ENCODE peak calls at places on chromosomes 3 and 15, in four cellular contexts. V, B, P and K are unnamed samples.

GRCh38 chr15:91302588-91303439 is 202.8 kb downstream of the SV2B start:
- DNase-seq in V (no peak), B (peak), P (peak), K (peak)

GRCh38 chr15:40313531-40314398 is 6.0 kb upstream of the PLCB2 start:
- DNase-seq in V (peak), B (no peak), P (no peak), K (no peak)

GRCh38 chr3:27659279-27660021 is 62.7 kb downstream of the EOMES start:
- DNase-seq in V (no peak), B (peak), P (no peak), K (peak)

GRCh38 chr15:92667291-92667904 is 11.8 kb upstream of the FAM174B start:
- DNase-seq in V (no peak), B (no peak), P (no peak), K (no peak)

GRCh38 chr15:25543156-25543555 is 104.3 kb upstream of the UBE3A start:
- DNase-seq in V (peak), B (peak), P (no peak), K (peak)

GRCh38 chr3:36730965-36731364 is 33.4 kb downstream of the DCLK3 start:
- DNase-seq in V (no peak), B (no peak), P (no peak), K (no peak)

GRCh38 chr15:92365079-92365478 is 28.6 kb upstream of the ST8SIA2 start:
- DNase-seq in V (no peak), B (no peak), P (no peak), K (no peak)

GRCh38 chr3:156516284-156516683 is 38.6 kb downstream of the SSR3 start:
- DNase-seq in V (no peak), B (no peak), P (no peak), K (no peak)

GRCh38 chr3:46998121-46998851 is 18.8 kb downstream of the NBEAL2 start:
- DNase-seq in V (no peak), B (no peak), P (no peak), K (peak)

GRCh38 chr3:156750191-156750873 is 75.8 kb upstream of the LEKR1 start:
- DNase-seq in V (no peak), B (no peak), P (no peak), K (peak)

GRCh38 chr15:58444658-58445332 is 13.0 kb downstream of the LIPC start:
- DNase-seq in V (no peak), B (no peak), P (no peak), K (no peak)

GRCh38 chr3:53077476-53078220 is 31.8 kb upstream of the SFMBT1 start:
- DNase-seq in V (peak), B (no peak), P (no peak), K (no peak)

GRCh38 chr3:51935886-51936755 is 5.6 kb downstream of the RRP9 start:
- DNase-seq in V (peak), B (no peak), P (no peak), K (no peak)

GRCh38 chr15:74203914-74204431 is 1.4 kb upstream of the STRA6 start:
- DNase-seq in V (no peak), B (no peak), P (no peak), K (peak)

GRCh38 chr3:175608351-175608750 is 749.2 kb downstream of the NAALADL2 start:
- DNase-seq in V (no peak), B (no peak), P (no peak), K (no peak)

GRCh38 chr15:89556413-89557262 is 18.6 kb upstream of the TICRR start:
- DNase-seq in V (no peak), B (peak), P (peak), K (peak)

GRCh38 chr3:155919728-155920127 is 49.3 kb downstream of the GMPS start:
- DNase-seq in V (no peak), B (no peak), P (peak), K (no peak)

GRCh38 chr3:62604301-62604700 is 231.0 kb upstream of the FEZF2 start:
- DNase-seq in V (no peak), B (peak), P (peak), K (peak)

GRCh38 chr3:71984843-71985594 is 200.1 kb upstream of the PROK2 start:
- DNase-seq in V (no peak), B (no peak), P (no peak), K (no peak)

GRCh38 chr15:59168536-59168935 is 38.1 kb upstream of the LDHAL6B start:
- DNase-seq in V (no peak), B (no peak), P (no peak), K (peak)

GRCh38 chr3:58150130-58150663 is 60.6 kb downstream of the DNASE1L3 start:
- DNase-seq in V (no peak), B (no peak), P (no peak), K (no peak)

GRCh38 chr15:47511241-47511640 is 206.1 kb upstream of the SEMA6D start:
- DNase-seq in V (no peak), B (no peak), P (no peak), K (no peak)

GRCh38 chr15:35751421-35752133 is 205.6 kb upstream of the DPH6 start:
- DNase-seq in V (peak), B (no peak), P (no peak), K (peak)

GRCh38 chr15:89122532-89123525 is 34.6 kb downstream of the ABHD2 start:
- DNase-seq in V (no peak), B (no peak), P (no peak), K (peak)

GRCh38 chr15:67799801-67800205 is 25.5 kb upstream of the SKOR1 start:
- DNase-seq in V (no peak), B (no peak), P (no peak), K (no peak)

GRCh38 chr3:14121859-14122258 is 2.8 kb downstream of the CHCHD4 start:
- DNase-seq in V (no peak), B (no peak), P (no peak), K (no peak)

GRCh38 chr3:190120161-190121060 is at the start of gene P3H2:
- DNase-seq in V (peak), B (peak), P (peak), K (peak)

GRCh38 chr3:35383719-35384555 is 255.4 kb upstream of the ARPP21 start:
- DNase-seq in V (no peak), B (no peak), P (no peak), K (no peak)

GRCh38 chr3:169864270-169864669 is 5.5 kb downstream of the LRRC31 start:
- DNase-seq in V (no peak), B (no peak), P (no peak), K (no peak)

GRCh38 chr3:106036706-106037105 is 167.9 kb upstream of the CBLB start:
- DNase-seq in V (no peak), B (no peak), P (no peak), K (no peak)

GRCh38 chr15:40549894-40550293 is 14.9 kb downstream of the CCDC32 start:
- DNase-seq in V (no peak), B (no peak), P (no peak), K (no peak)

GRCh38 chr3:126448141-126448892 is 27.4 kb downstream of the ZXDC start:
- DNase-seq in V (peak), B (no peak), P (no peak), K (no peak)

GRCh38 chr3:47817609-47818008 is 14.7 kb downstream of the DHX30 start:
- DNase-seq in V (no peak), B (no peak), P (no peak), K (no peak)

DNA sequence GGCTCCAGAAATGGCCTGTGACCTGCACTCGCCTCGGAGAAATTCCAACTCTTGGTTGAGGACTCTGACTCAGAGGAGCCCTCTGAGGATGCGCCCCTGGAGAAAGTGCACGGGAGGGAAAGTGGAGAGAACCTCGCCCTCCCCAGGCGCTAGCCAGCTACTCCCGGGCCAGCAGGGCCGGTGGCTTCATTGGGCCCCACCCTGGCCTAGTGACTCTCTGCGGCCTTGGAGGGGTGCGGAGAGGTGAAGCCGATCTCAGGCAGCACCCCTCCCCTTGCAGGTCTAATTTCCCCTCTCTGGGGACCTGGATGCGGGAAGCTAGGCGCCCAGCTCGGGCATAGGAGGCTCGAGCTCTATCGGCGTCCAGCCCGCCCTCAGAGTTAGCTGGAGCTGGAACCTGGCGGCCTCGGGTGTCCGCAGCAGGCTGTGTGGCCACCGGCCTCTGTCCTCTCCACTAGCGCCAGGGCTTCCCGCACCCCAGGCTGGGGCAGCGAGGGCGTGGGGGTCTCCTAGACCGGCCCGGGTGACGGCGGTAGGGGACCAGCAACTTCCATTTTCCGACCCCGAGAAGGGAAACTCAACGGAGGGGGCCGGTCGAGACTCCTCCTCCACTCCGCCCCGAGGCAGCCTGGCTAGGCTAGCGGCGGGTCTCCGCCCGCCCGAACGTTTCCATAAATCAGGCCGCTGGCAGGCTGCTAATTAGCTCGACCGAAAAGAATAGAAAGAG is 29.4 kb downstream of the NR2F2 start:
- DNase-seq in V (no peak), B (no peak), P (no peak), K (no peak)
- H3K4me3 ChIP-seq in V (peak), B (peak), P (peak), K (peak)

GRCh38 chr3:174280186-174280585 is 578.9 kb upstream of the NAALADL2 start:
- DNase-seq in V (no peak), B (no peak), P (no peak), K (no peak)
- H3K4me3 ChIP-seq in V (no peak), B (no peak), P (no peak), K (no peak)

GRCh38 chr15:45715528-45715927 is 80.7 kb downstream of the SQOR start:
- DNase-seq in V (no peak), B (no peak), P (no peak), K (peak)

GRCh38 chr15:45720183-45720582 is 85.4 kb downstream of the SQOR start:
- DNase-seq in V (no peak), B (no peak), P (no peak), K (no peak)

GRCh38 chr15:45719490-45719889 is 84.7 kb downstream of the SQOR start:
- DNase-seq in V (no peak), B (no peak), P (no peak), K (peak)

GRCh38 chr15:45710657-45711056 is 75.8 kb downstream of the SQOR start:
- DNase-seq in V (peak), B (no peak), P (no peak), K (no peak)

DNA sequence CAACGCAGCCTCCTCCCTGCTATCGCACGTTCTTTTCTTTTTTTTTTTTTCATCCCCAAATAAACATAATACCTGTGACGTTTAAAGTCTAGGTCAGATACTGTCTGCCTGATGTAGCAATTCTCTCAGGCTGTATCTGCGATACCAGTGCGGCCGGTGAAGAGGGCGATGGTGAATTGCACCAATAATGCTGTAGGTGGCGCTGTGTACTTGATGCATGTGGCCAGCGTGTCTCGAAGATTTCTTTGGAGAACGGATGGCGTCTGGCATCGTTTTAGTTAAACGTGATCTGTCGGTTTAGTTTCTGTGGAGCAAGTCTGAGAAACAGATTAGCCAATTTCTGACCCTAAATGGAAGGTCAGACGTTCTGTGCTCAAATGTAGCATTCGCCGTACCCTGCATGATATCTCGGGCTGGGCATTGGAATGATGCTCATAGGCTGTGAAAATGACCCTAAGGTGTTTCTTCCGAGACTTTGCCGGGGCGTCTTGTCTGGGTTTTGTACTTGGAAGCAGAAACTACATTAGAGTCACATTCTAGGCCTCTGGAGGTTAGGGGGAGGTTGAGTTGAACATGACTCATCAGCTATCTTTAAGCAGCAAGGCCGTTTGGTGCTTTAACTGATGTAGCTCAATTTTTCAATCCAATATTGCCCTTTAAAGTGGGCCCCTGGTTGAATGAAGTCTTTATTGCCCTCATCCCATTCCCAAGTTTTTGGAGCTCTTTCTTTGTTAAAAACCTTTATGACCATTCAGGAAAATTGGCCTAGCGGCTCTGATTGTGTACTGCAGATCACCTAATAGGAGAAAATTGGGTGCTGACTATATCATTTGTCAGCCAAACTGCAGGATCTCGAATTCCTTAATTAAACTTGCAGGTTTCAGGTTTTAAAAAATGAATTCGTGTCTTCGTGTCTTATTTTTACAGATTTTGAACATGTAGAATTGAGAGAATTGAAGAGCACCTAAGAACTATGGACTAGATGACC is 80.0 kb downstream of the SQOR start:
- DNase-seq in V (peak), B (peak), P (peak), K (peak)
- H3K4me3 ChIP-seq in V (peak), B (no peak), P (no peak), K (no peak)

DNA sequence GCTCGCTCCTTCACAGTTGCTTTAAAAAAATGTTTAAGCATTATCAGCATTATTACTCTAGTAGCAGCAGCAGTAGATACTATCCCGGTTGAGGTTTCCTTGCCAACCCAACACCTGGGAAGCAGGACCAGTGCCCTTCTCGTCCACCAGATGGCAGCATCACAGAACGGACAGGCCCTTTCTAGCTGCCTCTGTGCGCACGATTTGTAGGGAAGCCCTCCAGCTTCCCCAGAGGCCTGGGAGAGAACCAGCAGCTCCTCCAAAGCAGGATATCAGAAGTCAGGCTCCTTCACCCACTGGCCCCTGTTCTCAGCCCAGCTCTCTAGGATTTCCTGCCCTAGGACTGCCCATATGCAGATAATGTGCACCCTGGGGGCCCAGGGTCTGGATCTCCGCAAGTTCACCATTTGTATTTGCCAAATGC is 16.8 kb upstream of the ESYT3 start:
- DNase-seq in V (peak), B (peak), P (peak), K (peak)
- H3K4me3 ChIP-seq in V (no peak), B (no peak), P (no peak), K (no peak)

GRCh38 chr15:78263351-78263781 is 996 bp upstream of the DNAJA4 start:
- DNase-seq in V (no peak), B (no peak), P (no peak), K (no peak)
- H3K4me3 ChIP-seq in V (no peak), B (no peak), P (no peak), K (no peak)

DNA sequence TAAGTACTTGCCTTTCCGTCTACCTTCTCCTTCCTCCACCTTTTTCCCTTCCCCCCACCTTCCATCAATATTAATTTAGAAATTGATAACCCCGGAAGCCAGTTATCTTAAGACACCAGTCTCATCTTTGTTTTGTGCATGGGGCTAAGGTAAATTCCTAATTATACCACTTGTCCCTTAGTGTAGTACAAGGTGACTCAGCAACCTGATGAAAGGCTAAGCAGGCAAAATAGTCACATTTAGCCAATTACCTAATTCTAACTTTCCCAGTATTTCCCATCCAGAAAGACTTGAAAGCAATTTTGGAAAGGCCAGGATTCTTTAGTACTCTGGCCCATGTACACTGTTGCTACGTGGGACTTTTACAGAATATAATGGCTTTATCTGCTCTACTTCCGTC is 72.5 kb downstream of the SETD5 start:
- DNase-seq in V (no peak), B (no peak), P (no peak), K (no peak)
- H3K4me3 ChIP-seq in V (no peak), B (no peak), P (no peak), K (no peak)

DNA sequence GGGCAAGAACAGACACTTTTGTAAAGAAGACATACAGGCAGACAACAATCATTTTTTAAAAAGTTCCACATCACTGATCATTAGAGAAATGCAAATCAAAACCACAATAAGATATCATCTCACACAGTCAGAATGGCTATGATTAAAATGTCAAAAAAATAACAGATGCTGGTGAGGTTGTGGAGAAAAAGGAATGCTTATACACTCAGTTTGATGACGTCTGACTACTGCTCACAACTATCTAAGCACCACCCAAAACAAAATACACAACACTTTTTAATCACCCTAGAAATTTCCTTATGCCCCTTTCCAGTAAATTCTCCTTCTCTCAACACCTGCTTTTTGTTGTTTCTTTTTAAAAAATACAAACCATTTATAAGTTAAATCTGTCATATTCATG is 228.8 kb downstream of the ISL2 start:
- DNase-seq in V (no peak), B (no peak), P (no peak), K (peak)
- H3K4me3 ChIP-seq in V (no peak), B (no peak), P (no peak), K (no peak)

DNA sequence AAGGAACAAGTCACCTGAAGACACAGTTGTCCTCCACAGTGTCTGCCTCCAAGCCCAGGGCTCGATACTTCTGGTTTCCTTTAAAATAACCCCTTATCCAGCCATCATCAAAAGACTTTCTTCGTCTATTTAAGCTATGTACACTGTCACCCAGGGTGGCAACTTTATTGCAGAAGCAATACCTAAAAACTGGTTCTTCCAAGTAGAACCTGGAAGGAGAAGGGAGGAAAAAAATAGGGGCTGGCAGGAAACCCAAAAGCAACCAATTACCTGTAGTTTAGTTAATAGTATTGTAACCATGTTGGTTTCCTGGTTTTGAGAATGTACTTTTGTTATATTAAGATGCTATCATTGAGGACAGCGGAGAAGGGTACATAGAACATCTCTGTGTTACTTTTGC is 33.7 kb downstream of the ITGB5 start:
- DNase-seq in V (no peak), B (no peak), P (no peak), K (no peak)
- H3K4me3 ChIP-seq in V (no peak), B (no peak), P (no peak), K (no peak)